ENCODE peak calls at places on chromosome 17, in nine cellular contexts. Q is Jurkat, Clone E6-1; W is C1 segment of cervical spinal cord; P is mesendoderm; A is WTC11; I is GM19239; K is left cardiac atrium; J is Caki2; Z is GM04504. B is an unnamed sample.

GRCh38 chr17:37299257-37299985 is 76.4 kb upstream of the C17orf78 start:
- DNase-seq in Q (no peak), W (peak), P (peak), A (no peak), I (no peak), K (no peak), J (no peak), Z (no peak), B (no peak)

GRCh38 chr17:77308768-77309726 is 168.3 kb downstream of the SEC14L1 start:
- DNase-seq in Q (no peak), W (no peak), P (no peak), A (no peak), I (no peak), K (no peak), J (peak), Z (peak), B (peak)

GRCh38 chr17:48843172-48843900 is 12.5 kb downstream of the CALCOCO2 start:
- DNase-seq in Q (no peak), W (no peak), P (no peak), A (no peak), I (no peak), K (no peak), J (no peak), Z (no peak), B (no peak)

GRCh38 chr17:69716571-69716970 is 302.1 kb downstream of the MAP2K6 start:
- DNase-seq in Q (no peak), W (no peak), P (no peak), A (no peak), I (no peak), K (no peak), J (no peak), Z (peak), B (no peak)

GRCh38 chr17:61303334-61304096 is 96.1 kb upstream of the TBX2 start:
- DNase-seq in Q (no peak), W (no peak), P (no peak), A (no peak), I (no peak), K (no peak), J (no peak), Z (no peak), B (no peak)

GRCh38 chr17:80614320-80614719 is 69.7 kb downstream of the RPTOR start:
- DNase-seq in Q (peak), W (no peak), P (no peak), A (no peak), I (no peak), K (no peak), J (no peak), Z (no peak), B (no peak)

GRCh38 chr17:77664097-77664729 is 294.3 kb upstream of the TNRC6C start:
- DNase-seq in Q (no peak), W (no peak), P (no peak), A (no peak), I (no peak), K (no peak), J (no peak), Z (no peak), B (no peak)

GRCh38 chr17:50153650-50154575 is 3.4 kb upstream of the PPP1R9B start:
- DNase-seq in Q (no peak), W (no peak), P (no peak), A (no peak), I (no peak), K (peak), J (no peak), Z (no peak), B (no peak)

GRCh38 chr17:40828454-40829039 is 6.1 kb upstream of the KRT10 start:
- DNase-seq in Q (no peak), W (no peak), P (no peak), A (no peak), I (no peak), K (no peak), J (no peak), Z (no peak), B (no peak)

GRCh38 chr17:69192754-69193153 is 35.9 kb downstream of the ABCA10 start:
- DNase-seq in Q (no peak), W (no peak), P (no peak), A (no peak), I (no peak), K (no peak), J (no peak), Z (no peak), B (no peak)

GRCh38 chr17:36657763-36658490 is 56.5 kb downstream of the MRM1 start:
- DNase-seq in Q (no peak), W (no peak), P (peak), A (peak), I (no peak), K (peak), J (no peak), Z (no peak), B (peak)

GRCh38 chr17:39152134-39152884 is 872 bp upstream of the PLXDC1 start:
- DNase-seq in Q (no peak), W (no peak), P (no peak), A (peak), I (no peak), K (no peak), J (no peak), Z (no peak), B (peak)

GRCh38 chr17:57404073-57404472 is 147.8 kb downstream of the MSI2 start:
- DNase-seq in Q (peak), W (no peak), P (peak), A (no peak), I (peak), K (no peak), J (no peak), Z (no peak), B (peak)

GRCh38 chr17:7971651-7972050 is 30.8 kb upstream of the GUCY2D start:
- DNase-seq in Q (no peak), W (no peak), P (peak), A (no peak), I (no peak), K (no peak), J (no peak), Z (no peak), B (no peak)

GRCh38 chr17:33945641-33946546 is 309.2 kb upstream of the CCL2 start:
- DNase-seq in Q (no peak), W (no peak), P (no peak), A (no peak), I (no peak), K (no peak), J (no peak), Z (no peak), B (no peak)

GRCh38 chr17:1789936-1790335 is 28.1 kb downstream of the SERPINF1 start:
- DNase-seq in Q (no peak), W (no peak), P (no peak), A (no peak), I (no peak), K (no peak), J (peak), Z (no peak), B (peak)

GRCh38 chr17:81996757-81997441 is 19.5 kb downstream of the ASPSCR1 start:
- DNase-seq in Q (no peak), W (no peak), P (no peak), A (peak), I (no peak), K (no peak), J (no peak), Z (no peak), B (no peak)

GRCh38 chr17:8841844-8842243 is 25.6 kb downstream of the PIK3R6 start:
- DNase-seq in Q (no peak), W (no peak), P (no peak), A (no peak), I (no peak), K (no peak), J (no peak), Z (no peak), B (no peak)

GRCh38 chr17:82520041-82520910 is 744 bp downstream of the FOXK2 start:
- DNase-seq in Q (no peak), W (no peak), P (no peak), A (peak), I (peak), K (no peak), J (peak), Z (no peak), B (peak)

GRCh38 chr17:31320791-31321190 is 631 bp downstream of the EVI2A start:
- DNase-seq in Q (no peak), W (no peak), P (no peak), A (no peak), I (no peak), K (no peak), J (no peak), Z (no peak), B (no peak)

GRCh38 chr17:50768348-50768761 is 1.0 kb upstream of the ANKRD40CL start:
- DNase-seq in Q (no peak), W (no peak), P (no peak), A (no peak), I (no peak), K (no peak), J (no peak), Z (no peak), B (no peak)

GRCh38 chr17:8846768-8847211 is 20.7 kb downstream of the PIK3R6 start:
- DNase-seq in Q (peak), W (no peak), P (peak), A (no peak), I (no peak), K (no peak), J (peak), Z (no peak), B (peak)

GRCh38 chr17:41985919-41986318 is 19.3 kb downstream of the CNP start:
- DNase-seq in Q (no peak), W (no peak), P (no peak), A (no peak), I (no peak), K (no peak), J (no peak), Z (no peak), B (no peak)

GRCh38 chr17:10799407-10799806 is 4.5 kb downstream of the TMEM238L start:
- DNase-seq in Q (no peak), W (no peak), P (no peak), A (no peak), I (no peak), K (no peak), J (no peak), Z (no peak), B (no peak)

GRCh38 chr17:45324336-45324735 is 7.5 kb upstream of the MAP3K14 start:
- DNase-seq in Q (no peak), W (no peak), P (no peak), A (no peak), I (no peak), K (no peak), J (no peak), Z (no peak), B (no peak)

GRCh38 chr17:45234641-45235040 is 13.0 kb downstream of the FMNL1 start:
- DNase-seq in Q (peak), W (no peak), P (peak), A (peak), I (no peak), K (no peak), J (no peak), Z (no peak), B (peak)

GRCh38 chr17:20109121-20109520 is 100.0 kb downstream of the SPECC1 start:
- DNase-seq in Q (no peak), W (no peak), P (no peak), A (no peak), I (no peak), K (no peak), J (no peak), Z (no peak), B (no peak)